ENCODE peak calls at places on chromosomes 16 and 17, in seven cellular contexts. One of them, this sample, is unnamed.

GRCh38 chr16:84143784-84144199 is 1.2 kb downstream of the HSDL1 start:
- DNase-seq in fibroblast of the aortic adventitia: no peak
- DNase-seq in AG04449: no peak
- DNase-seq in heart left ventricle: no peak
- DNase-seq in dorsolateral prefrontal cortex: no peak
- DNase-seq in lower leg skin: no peak
- DNase-seq in mucosa of descending colon: no peak
- DNase-seq in this sample: no peak

GRCh38 chr17:3973498-3974137 is 9.4 kb upstream of the ATP2A3 start:
- DNase-seq in fibroblast of the aortic adventitia: no peak
- DNase-seq in AG04449: no peak
- DNase-seq in mucosa of descending colon: peak; percentile 40
- DNase-seq in lower leg skin: no peak
- DNase-seq in heart left ventricle: no peak
- DNase-seq in dorsolateral prefrontal cortex: no peak
- DNase-seq in this sample: no peak

GRCh38 chr17:82351254-82351712 is 7.8 kb upstream of the TEX19 start:
- DNase-seq in AG04449: no peak
- DNase-seq in dorsolateral prefrontal cortex: no peak
- DNase-seq in heart left ventricle: no peak
- DNase-seq in lower leg skin: no peak
- DNase-seq in fibroblast of the aortic adventitia: no peak
- DNase-seq in mucosa of descending colon: peak; percentile 59
- DNase-seq in this sample: no peak

GRCh38 chr17:63191610-63192009 is 225.6 kb downstream of the TANC2 start:
- DNase-seq in AG04449: no peak
- DNase-seq in dorsolateral prefrontal cortex: no peak
- DNase-seq in fibroblast of the aortic adventitia: no peak
- DNase-seq in heart left ventricle: peak; percentile 58
- DNase-seq in mucosa of descending colon: peak; percentile 50
- DNase-seq in lower leg skin: peak; percentile 15
- DNase-seq in this sample: no peak

GRCh38 chr17:64183815-64184397 is 54.0 kb upstream of the ERN1 start:
- DNase-seq in dorsolateral prefrontal cortex: no peak
- DNase-seq in heart left ventricle: no peak
- DNase-seq in lower leg skin: no peak
- DNase-seq in fibroblast of the aortic adventitia: no peak
- DNase-seq in mucosa of descending colon: no peak
- DNase-seq in AG04449: no peak
- DNase-seq in this sample: no peak

GRCh38 chr17:49968380-49969133 is 433 bp upstream of the DLX4 start:
- DNase-seq in dorsolateral prefrontal cortex: no peak
- DNase-seq in AG04449: no peak
- DNase-seq in heart left ventricle: peak; percentile 84
- DNase-seq in lower leg skin: peak; percentile 59
- DNase-seq in fibroblast of the aortic adventitia: peak; percentile 57
- DNase-seq in mucosa of descending colon: peak; percentile 80
- DNase-seq in this sample: peak; percentile 71

GRCh38 chr17:28427372-28427771 is 21.4 kb upstream of the SLC46A1 start:
- DNase-seq in mucosa of descending colon: no peak
- DNase-seq in lower leg skin: no peak
- DNase-seq in heart left ventricle: no peak
- DNase-seq in fibroblast of the aortic adventitia: no peak
- DNase-seq in dorsolateral prefrontal cortex: no peak
- DNase-seq in AG04449: no peak
- DNase-seq in this sample: no peak

GRCh38 chr16:75398333-75398732 is 35.0 kb downstream of the CFDP1 start:
- DNase-seq in mucosa of descending colon: no peak
- DNase-seq in lower leg skin: no peak
- DNase-seq in heart left ventricle: no peak
- DNase-seq in dorsolateral prefrontal cortex: no peak
- DNase-seq in AG04449: no peak
- DNase-seq in fibroblast of the aortic adventitia: no peak
- DNase-seq in this sample: no peak

GRCh38 chr17:49290690-49291326 is 60.2 kb upstream of the PHOSPHO1 start:
- DNase-seq in dorsolateral prefrontal cortex: no peak
- DNase-seq in AG04449: peak; percentile 4
- DNase-seq in fibroblast of the aortic adventitia: peak; percentile 53
- DNase-seq in heart left ventricle: no peak
- DNase-seq in mucosa of descending colon: no peak
- DNase-seq in lower leg skin: no peak
- DNase-seq in this sample: no peak

GRCh38 chr17:5762191-5762590 is 177.9 kb upstream of the NLRP1 start:
- DNase-seq in AG04449: no peak
- DNase-seq in fibroblast of the aortic adventitia: no peak
- DNase-seq in dorsolateral prefrontal cortex: no peak
- DNase-seq in heart left ventricle: no peak
- DNase-seq in mucosa of descending colon: no peak
- DNase-seq in lower leg skin: no peak
- DNase-seq in this sample: no peak

GRCh38 chr17:8707591-8708453 is 36.8 kb downstream of the CCDC42 start:
- DNase-seq in mucosa of descending colon: no peak
- DNase-seq in dorsolateral prefrontal cortex: no peak
- DNase-seq in fibroblast of the aortic adventitia: peak; percentile 88
- DNase-seq in AG04449: no peak
- DNase-seq in heart left ventricle: no peak
- DNase-seq in lower leg skin: no peak
- DNase-seq in this sample: no peak

GRCh38 chr16:23269248-23270091 is 32.6 kb upstream of the SCNN1B start:
- DNase-seq in fibroblast of the aortic adventitia: peak; percentile 2
- DNase-seq in mucosa of descending colon: no peak
- DNase-seq in AG04449: no peak
- DNase-seq in lower leg skin: no peak
- DNase-seq in heart left ventricle: no peak
- DNase-seq in dorsolateral prefrontal cortex: no peak
- DNase-seq in this sample: no peak

GRCh38 chr17:50203086-50203485 is 1.7 kb upstream of the COL1A1 start:
- DNase-seq in dorsolateral prefrontal cortex: no peak
- DNase-seq in AG04449: no peak
- DNase-seq in fibroblast of the aortic adventitia: peak; percentile 84
- DNase-seq in lower leg skin: no peak
- DNase-seq in heart left ventricle: no peak
- DNase-seq in mucosa of descending colon: peak; percentile 48
- DNase-seq in this sample: no peak

GRCh38 chr17:34220045-34220775 is 34.9 kb upstream of the CCL2 start:
- DNase-seq in dorsolateral prefrontal cortex: no peak
- DNase-seq in AG04449: no peak
- DNase-seq in fibroblast of the aortic adventitia: no peak
- DNase-seq in mucosa of descending colon: no peak
- DNase-seq in lower leg skin: no peak
- DNase-seq in heart left ventricle: no peak
- DNase-seq in this sample: no peak

GRCh38 chr16:27556471-27556870 is 6.5 kb downstream of the KATNIP start:
- DNase-seq in mucosa of descending colon: no peak
- DNase-seq in AG04449: no peak
- DNase-seq in dorsolateral prefrontal cortex: no peak
- DNase-seq in lower leg skin: no peak
- DNase-seq in fibroblast of the aortic adventitia: no peak
- DNase-seq in heart left ventricle: no peak
- DNase-seq in this sample: no peak

DNA sequence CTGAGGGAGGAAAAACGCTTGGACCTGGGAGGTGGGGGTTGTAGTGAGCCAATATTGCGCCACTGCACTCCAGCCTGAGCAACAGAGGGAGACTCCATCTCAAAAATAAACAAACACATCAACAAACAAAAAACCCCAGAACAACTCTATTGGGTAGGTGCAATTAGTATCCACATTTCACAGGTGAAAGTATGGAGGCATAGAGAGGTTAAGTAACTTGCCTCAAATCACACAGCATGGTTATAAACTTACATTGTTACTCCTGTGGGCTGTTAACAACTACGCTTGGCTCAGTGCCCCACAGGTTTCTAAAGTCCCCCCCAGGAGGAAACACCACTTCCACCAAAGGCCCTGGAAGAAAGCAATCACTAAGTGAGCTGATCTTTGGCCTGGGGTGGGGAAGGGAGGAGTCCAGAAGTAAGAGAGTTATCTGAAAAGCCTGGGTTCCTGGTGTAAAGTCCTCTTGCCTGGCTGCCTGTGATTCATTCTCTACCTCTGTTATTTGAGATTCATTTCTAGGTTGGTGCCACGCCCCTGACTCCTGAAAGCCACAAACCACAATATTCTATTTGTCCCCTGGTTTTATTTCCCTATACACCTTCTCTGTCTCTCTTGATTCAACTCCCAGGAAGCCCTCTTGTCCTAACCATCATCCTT is 195.6 kb downstream of the XYLT1 start:
- DNase-seq in lower leg skin: no peak
- DNase-seq in fibroblast of the aortic adventitia: no peak
- DNase-seq in mucosa of descending colon: peak; percentile 69
- DNase-seq in dorsolateral prefrontal cortex: no peak
- DNase-seq in heart left ventricle: no peak
- DNase-seq in AG04449: no peak
- DNase-seq in this sample: no peak
- TF ChIP-seq CTCF in lower leg skin: no peak
- TF ChIP-seq CTCF in fibroblast of the aortic adventitia: no peak
- TF ChIP-seq CTCF in mucosa of descending colon: no peak
- TF ChIP-seq CTCF in dorsolateral prefrontal cortex: no peak
- TF ChIP-seq CTCF in heart left ventricle: no peak
- TF ChIP-seq CTCF in AG04449: no peak
- TF ChIP-seq CTCF in this sample: no peak

DNA sequence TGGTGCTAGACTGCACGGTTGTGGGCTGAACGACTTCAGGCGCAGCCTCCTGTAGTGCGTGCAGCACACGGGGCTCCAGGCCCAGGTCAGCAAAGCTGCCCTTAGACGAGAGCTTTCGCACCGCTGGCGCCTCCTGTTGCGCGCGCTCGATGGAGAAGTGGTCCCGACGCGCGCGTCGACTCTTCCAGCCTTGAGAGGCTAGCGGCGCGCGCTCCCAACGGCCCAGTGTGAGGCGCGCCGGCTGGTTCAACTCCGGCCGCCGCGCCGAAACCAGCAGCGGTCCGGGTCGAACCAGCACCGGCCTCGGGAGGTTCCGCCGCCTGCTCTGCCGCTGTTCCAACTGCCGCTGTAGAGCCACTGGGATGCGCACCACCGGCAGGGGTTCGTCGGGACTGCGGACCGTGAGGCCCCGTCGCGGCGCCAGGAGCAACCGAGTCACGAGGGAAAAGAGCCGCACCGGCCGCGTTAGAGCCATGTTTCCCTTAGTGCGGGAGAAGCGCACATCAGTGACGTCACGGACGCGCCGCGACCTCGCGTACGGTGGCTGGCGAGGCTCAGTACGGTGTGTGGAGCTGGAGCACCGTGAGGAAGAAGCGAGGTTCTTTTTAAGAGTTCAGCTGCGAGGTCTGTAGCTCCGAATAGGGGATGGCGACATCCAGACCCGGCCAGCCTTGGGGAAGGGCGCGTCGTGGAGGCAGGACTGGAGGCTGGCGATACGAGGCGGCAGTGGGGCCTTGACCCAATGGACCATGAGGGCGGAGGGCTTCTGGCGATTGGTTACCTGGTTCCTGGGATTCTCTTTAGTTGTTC is at the start of the genes DDX28 and DUS2:
- DNase-seq in heart left ventricle: peak; percentile 96
- DNase-seq in lower leg skin: peak; percentile 92
- DNase-seq in AG04449: peak; percentile 38
- DNase-seq in dorsolateral prefrontal cortex: peak; percentile 97
- DNase-seq in fibroblast of the aortic adventitia: peak; percentile 91
- DNase-seq in mucosa of descending colon: peak; percentile 95
- DNase-seq in this sample: peak; percentile 89
- TF ChIP-seq CTCF in heart left ventricle: peak; percentile 4
- TF ChIP-seq CTCF in lower leg skin: no peak
- TF ChIP-seq CTCF in AG04449: no peak
- TF ChIP-seq CTCF in dorsolateral prefrontal cortex: peak; percentile 58
- TF ChIP-seq CTCF in fibroblast of the aortic adventitia: no peak
- TF ChIP-seq CTCF in mucosa of descending colon: no peak
- TF ChIP-seq CTCF in this sample: no peak

GRCh38 chr17:39531252-39531651 is 70.0 kb downstream of the CDK12 start:
- DNase-seq in heart left ventricle: no peak
- DNase-seq in fibroblast of the aortic adventitia: no peak
- DNase-seq in AG04449: no peak
- DNase-seq in dorsolateral prefrontal cortex: no peak
- DNase-seq in lower leg skin: no peak
- DNase-seq in mucosa of descending colon: no peak
- DNase-seq in this sample: no peak

GRCh38 chr17:39525801-39526506 is 64.7 kb downstream of the CDK12 start:
- DNase-seq in AG04449: no peak
- DNase-seq in fibroblast of the aortic adventitia: no peak
- DNase-seq in lower leg skin: no peak
- DNase-seq in heart left ventricle: no peak
- DNase-seq in dorsolateral prefrontal cortex: no peak
- DNase-seq in mucosa of descending colon: no peak
- DNase-seq in this sample: no peak

GRCh38 chr17:39529455-39529854 is 68.2 kb downstream of the CDK12 start:
- DNase-seq in heart left ventricle: no peak
- DNase-seq in mucosa of descending colon: no peak
- DNase-seq in fibroblast of the aortic adventitia: no peak
- DNase-seq in AG04449: no peak
- DNase-seq in lower leg skin: no peak
- DNase-seq in dorsolateral prefrontal cortex: no peak
- DNase-seq in this sample: no peak

GRCh38 chr17:39530513-39530912 is 69.2 kb downstream of the CDK12 start:
- DNase-seq in heart left ventricle: no peak
- DNase-seq in fibroblast of the aortic adventitia: no peak
- DNase-seq in AG04449: no peak
- DNase-seq in mucosa of descending colon: no peak
- DNase-seq in lower leg skin: no peak
- DNase-seq in dorsolateral prefrontal cortex: no peak
- DNase-seq in this sample: no peak

DNA sequence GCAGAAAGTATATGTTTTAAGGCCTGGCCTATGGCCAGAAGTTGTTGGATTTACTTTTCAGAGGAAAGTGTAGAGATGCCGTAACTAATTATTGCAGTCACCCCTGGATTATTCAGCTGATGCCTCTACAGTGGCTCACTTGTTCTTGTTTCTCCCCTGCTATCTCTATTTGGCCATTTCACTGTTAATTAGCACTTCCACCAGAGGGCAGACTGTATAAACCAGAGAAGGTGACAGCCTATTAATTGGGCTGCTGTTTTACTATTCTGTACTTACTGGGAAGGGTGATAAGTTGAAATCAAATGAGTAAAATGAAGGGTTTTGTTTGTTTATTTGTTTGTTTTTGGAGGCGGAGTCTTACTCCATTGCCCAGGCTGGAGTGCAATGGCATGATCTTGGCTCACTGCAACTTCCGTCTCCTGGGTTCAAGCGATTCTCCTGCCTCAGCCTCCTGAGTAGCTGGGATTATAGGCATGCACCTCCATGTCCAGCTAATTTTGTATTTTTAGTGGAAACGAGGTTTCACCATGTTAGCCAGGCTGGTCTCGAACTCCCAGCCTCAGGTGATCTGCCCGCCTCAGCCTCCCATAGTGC is 66.0 kb downstream of the CDK12 start:
- DNase-seq in dorsolateral prefrontal cortex: no peak
- DNase-seq in AG04449: no peak
- DNase-seq in heart left ventricle: no peak
- DNase-seq in fibroblast of the aortic adventitia: peak; percentile 19
- DNase-seq in mucosa of descending colon: no peak
- DNase-seq in lower leg skin: no peak
- DNase-seq in this sample: no peak
- TF ChIP-seq CTCF in dorsolateral prefrontal cortex: peak; percentile 66
- TF ChIP-seq CTCF in AG04449: peak; percentile 39
- TF ChIP-seq CTCF in heart left ventricle: peak; percentile 34
- TF ChIP-seq CTCF in fibroblast of the aortic adventitia: peak; percentile 38
- TF ChIP-seq CTCF in mucosa of descending colon: no peak
- TF ChIP-seq CTCF in lower leg skin: no peak
- TF ChIP-seq CTCF in this sample: peak; percentile 37

GRCh38 chr17:14434506-14434905 is 133.6 kb downstream of the HS3ST3B1 start:
- DNase-seq in mucosa of descending colon: no peak
- DNase-seq in heart left ventricle: no peak
- DNase-seq in fibroblast of the aortic adventitia: no peak
- DNase-seq in dorsolateral prefrontal cortex: no peak
- DNase-seq in AG04449: no peak
- DNase-seq in lower leg skin: no peak
- DNase-seq in this sample: no peak
- TF ChIP-seq CTCF in mucosa of descending colon: no peak
- TF ChIP-seq CTCF in heart left ventricle: no peak
- TF ChIP-seq CTCF in fibroblast of the aortic adventitia: no peak
- TF ChIP-seq CTCF in dorsolateral prefrontal cortex: no peak
- TF ChIP-seq CTCF in AG04449: no peak
- TF ChIP-seq CTCF in lower leg skin: no peak
- TF ChIP-seq CTCF in this sample: no peak

GRCh38 chr16:10182186-10182683 is at the start of gene GRIN2A:
- DNase-seq in AG04449: no peak
- DNase-seq in fibroblast of the aortic adventitia: no peak
- DNase-seq in heart left ventricle: no peak
- DNase-seq in lower leg skin: no peak
- DNase-seq in mucosa of descending colon: no peak
- DNase-seq in dorsolateral prefrontal cortex: peak; percentile 31
- DNase-seq in this sample: no peak
- TF ChIP-seq CTCF in AG04449: no peak
- TF ChIP-seq CTCF in fibroblast of the aortic adventitia: no peak
- TF ChIP-seq CTCF in heart left ventricle: no peak
- TF ChIP-seq CTCF in lower leg skin: no peak
- TF ChIP-seq CTCF in mucosa of descending colon: no peak
- TF ChIP-seq CTCF in dorsolateral prefrontal cortex: no peak
- TF ChIP-seq CTCF in this sample: no peak